ENCODE peak calls at places on chromosomes 7 and 10, in five cellular contexts. One of them, this sample, is unnamed. For H3K4me1, the result is how much of the 10 kb centered on the place peaks cover.

GRCh38 chr7:74311305-74311744 is 22.1 kb downstream of the CLIP2 start:
- DNase-seq in K562: no peak
- DNase-seq in right lobe of liver: no peak
- DNase-seq in esophagus squamous epithelium: no peak
- DNase-seq in Peyer's patch: no peak
- DNase-seq in this sample: no peak

GRCh38 chr7:98826400-98826799 is 43.4 kb downstream of the TMEM130 start:
- DNase-seq in K562: no peak
- DNase-seq in Peyer's patch: no peak
- DNase-seq in esophagus squamous epithelium: no peak
- DNase-seq in right lobe of liver: no peak
- DNase-seq in this sample: no peak

GRCh38 chr7:113831509-113831908 is 87.3 kb downstream of the PPP1R3A start:
- DNase-seq in right lobe of liver: no peak
- DNase-seq in Peyer's patch: no peak
- DNase-seq in esophagus squamous epithelium: no peak
- DNase-seq in K562: no peak
- DNase-seq in this sample: no peak

GRCh38 chr10:104735036-104735435 is 93.9 kb downstream of the SORCS3 start:
- DNase-seq in right lobe of liver: no peak
- DNase-seq in K562: no peak
- DNase-seq in Peyer's patch: no peak
- DNase-seq in esophagus squamous epithelium: no peak
- DNase-seq in this sample: no peak

GRCh38 chr10:98489561-98490481 is 43.1 kb upstream of the HPS1 start:
- DNase-seq in K562: no peak
- DNase-seq in right lobe of liver: no peak
- DNase-seq in Peyer's patch: no peak
- DNase-seq in esophagus squamous epithelium: no peak
- DNase-seq in this sample: no peak

GRCh38 chr7:114107522-114107921 is 188.7 kb upstream of the PPP1R3A start:
- DNase-seq in right lobe of liver: no peak
- DNase-seq in K562: no peak
- DNase-seq in esophagus squamous epithelium: no peak
- DNase-seq in Peyer's patch: no peak
- DNase-seq in this sample: no peak

GRCh38 chr7:115953554-115954248 is 76.9 kb downstream of the TFEC start:
- DNase-seq in K562: no peak
- DNase-seq in esophagus squamous epithelium: no peak
- DNase-seq in Peyer's patch: no peak
- DNase-seq in right lobe of liver: no peak
- DNase-seq in this sample: no peak

GRCh38 chr10:113594673-113595072 is 41.8 kb downstream of the HABP2 start:
- DNase-seq in Peyer's patch: no peak
- DNase-seq in esophagus squamous epithelium: no peak
- DNase-seq in right lobe of liver: no peak
- DNase-seq in K562: no peak
- DNase-seq in this sample: no peak

GRCh38 chr7:104272767-104273384 is 55.5 kb upstream of the LHFPL3 start:
- DNase-seq in right lobe of liver: no peak
- DNase-seq in esophagus squamous epithelium: no peak
- DNase-seq in Peyer's patch: no peak
- DNase-seq in K562: peak
- DNase-seq in this sample: no peak

GRCh38 chr7:135557455-135558336 is at the start of gene NUP205:
- DNase-seq in Peyer's patch: peak
- DNase-seq in right lobe of liver: peak
- DNase-seq in K562: peak
- DNase-seq in esophagus squamous epithelium: no peak
- DNase-seq in this sample: peak

GRCh38 chr7:141475678-141476077 is 75.5 kb upstream of the AGK start:
- DNase-seq in K562: no peak
- DNase-seq in Peyer's patch: no peak
- DNase-seq in right lobe of liver: no peak
- DNase-seq in esophagus squamous epithelium: no peak
- DNase-seq in this sample: no peak

GRCh38 chr7:126791306-126791705 is 461.4 kb downstream of the GRM8 start:
- DNase-seq in Peyer's patch: no peak
- DNase-seq in right lobe of liver: no peak
- DNase-seq in esophagus squamous epithelium: no peak
- DNase-seq in K562: no peak
- DNase-seq in this sample: no peak

GRCh38 chr10:116465541-116465940 is 37.9 kb downstream of the PNLIPRP3 start:
- DNase-seq in esophagus squamous epithelium: no peak
- DNase-seq in K562: no peak
- DNase-seq in Peyer's patch: no peak
- DNase-seq in right lobe of liver: no peak
- DNase-seq in this sample: no peak

GRCh38 chr7:142131439-142131838 is 19.9 kb downstream of the MGAM2 start:
- DNase-seq in Peyer's patch: no peak
- DNase-seq in esophagus squamous epithelium: no peak
- DNase-seq in right lobe of liver: no peak
- DNase-seq in K562: no peak
- DNase-seq in this sample: no peak

GRCh38 chr10:103083266-103083976 is 109.7 kb downstream of the NT5C2 start:
- DNase-seq in Peyer's patch: no peak
- DNase-seq in right lobe of liver: no peak
- DNase-seq in K562: no peak
- DNase-seq in esophagus squamous epithelium: no peak
- DNase-seq in this sample: no peak

GRCh38 chr7:131898418-131898817 is 342.0 kb upstream of the PODXL start:
- DNase-seq in right lobe of liver: no peak
- DNase-seq in Peyer's patch: no peak
- DNase-seq in esophagus squamous epithelium: no peak
- DNase-seq in K562: no peak
- DNase-seq in this sample: no peak

GRCh38 chr10:5525581-5526271 is 965 bp downstream of the CALML3 start:
- DNase-seq in esophagus squamous epithelium: no peak
- DNase-seq in right lobe of liver: no peak
- DNase-seq in Peyer's patch: peak
- DNase-seq in K562: no peak
- DNase-seq in this sample: no peak

GRCh38 chr10:77889277-77889903 is 37.2 kb downstream of the DLG5 start:
- DNase-seq in right lobe of liver: no peak
- DNase-seq in Peyer's patch: peak
- DNase-seq in K562: peak
- DNase-seq in esophagus squamous epithelium: no peak
- DNase-seq in this sample: no peak

GRCh38 chr7:50210706-50211115 is 93.8 kb upstream of the IKZF1 start:
- DNase-seq in Peyer's patch: no peak
- DNase-seq in right lobe of liver: no peak
- DNase-seq in K562: no peak
- DNase-seq in esophagus squamous epithelium: no peak
- DNase-seq in this sample: no peak

GRCh38 chr7:14115706-14116105 is 126.2 kb upstream of the ETV1 start:
- DNase-seq in Peyer's patch: no peak
- DNase-seq in esophagus squamous epithelium: no peak
- DNase-seq in right lobe of liver: no peak
- DNase-seq in K562: no peak
- DNase-seq in this sample: no peak

GRCh38 chr7:68925241-68925640 is 673.0 kb upstream of the AUTS2 start:
- DNase-seq in Peyer's patch: no peak
- DNase-seq in esophagus squamous epithelium: no peak
- DNase-seq in K562: no peak
- DNase-seq in right lobe of liver: no peak
- DNase-seq in this sample: no peak

GRCh38 chr7:118080947-118081346 is 103.0 kb upstream of the LSM8 start:
- DNase-seq in K562: peak
- DNase-seq in esophagus squamous epithelium: no peak
- DNase-seq in Peyer's patch: no peak
- DNase-seq in right lobe of liver: no peak
- DNase-seq in this sample: no peak

GRCh38 chr10:24156686-24157085 is 52.3 kb upstream of the KIAA1217 start:
- DNase-seq in esophagus squamous epithelium: no peak
- DNase-seq in Peyer's patch: no peak
- DNase-seq in right lobe of liver: no peak
- DNase-seq in K562: no peak
- DNase-seq in this sample: no peak

GRCh38 chr7:134315679-134316538 is 821 bp downstream of the SLC35B4 start:
- DNase-seq in right lobe of liver: no peak
- DNase-seq in K562: peak
- DNase-seq in Peyer's patch: no peak
- DNase-seq in esophagus squamous epithelium: no peak
- DNase-seq in this sample: no peak
- H3K4me1 ChIP-seq in right lobe of liver: under half
- H3K4me1 ChIP-seq in K562: under half
- H3K4me1 ChIP-seq in Peyer's patch: under half
- H3K4me1 ChIP-seq in esophagus squamous epithelium: under half
- H3K4me1 ChIP-seq in this sample: under half

GRCh38 chr7:143391462-143392404 is 10.6 kb downstream of the ZYX start:
- DNase-seq in esophagus squamous epithelium: no peak
- DNase-seq in Peyer's patch: peak
- DNase-seq in K562: peak
- DNase-seq in right lobe of liver: peak
- DNase-seq in this sample: no peak

GRCh38 chr7:143389316-143390097 is 8.4 kb downstream of the ZYX start:
- DNase-seq in right lobe of liver: peak
- DNase-seq in Peyer's patch: peak
- DNase-seq in K562: peak
- DNase-seq in esophagus squamous epithelium: no peak
- DNase-seq in this sample: no peak

GRCh38 chr7:143390773-143391114 is 9.6 kb downstream of the ZYX start:
- DNase-seq in right lobe of liver: no peak
- DNase-seq in Peyer's patch: no peak
- DNase-seq in K562: no peak
- DNase-seq in esophagus squamous epithelium: no peak
- DNase-seq in this sample: no peak

GRCh38 chr7:143388491-143389101 is 7.5 kb downstream of the ZYX start:
- DNase-seq in K562: no peak
- DNase-seq in right lobe of liver: peak
- DNase-seq in esophagus squamous epithelium: no peak
- DNase-seq in Peyer's patch: peak
- DNase-seq in this sample: no peak

DNA sequence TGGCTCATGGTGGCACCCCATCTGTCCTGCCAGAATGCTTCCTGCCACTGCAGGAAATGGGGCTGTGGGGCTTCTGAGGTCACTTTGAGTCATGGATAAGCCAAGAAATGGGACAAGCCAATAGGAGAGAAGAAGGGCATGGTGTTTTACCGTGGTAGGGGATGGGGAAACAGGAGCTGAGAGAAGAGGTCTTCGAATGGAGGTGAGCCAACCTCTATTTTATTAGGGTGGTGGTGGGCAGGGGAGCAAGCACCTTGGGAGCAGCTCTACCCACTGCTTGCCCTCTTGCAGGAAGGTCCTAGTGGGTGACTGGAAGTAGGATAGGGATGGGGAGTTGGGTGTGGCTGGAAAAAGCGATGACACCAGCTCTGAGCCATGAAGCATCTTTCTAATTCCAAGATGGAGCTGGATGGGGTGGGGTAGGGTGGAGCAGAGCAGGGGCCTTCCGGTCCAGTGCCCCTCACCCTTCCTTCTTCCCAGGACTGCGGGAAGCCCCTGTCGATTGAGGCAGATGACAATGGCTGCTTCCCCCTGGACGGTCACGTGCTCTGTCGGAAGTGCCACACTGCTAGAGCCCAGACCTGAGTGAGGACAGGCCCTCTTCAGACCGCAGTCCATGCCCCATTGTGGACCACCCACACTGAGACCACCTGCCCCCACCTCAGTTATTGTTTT is 9.1 kb downstream of the ZYX start:
- DNase-seq in K562: no peak
- DNase-seq in Peyer's patch: no peak
- DNase-seq in esophagus squamous epithelium: no peak
- DNase-seq in right lobe of liver: no peak
- DNase-seq in this sample: no peak
- H3K4me1 ChIP-seq in K562: under half
- H3K4me1 ChIP-seq in Peyer's patch: half or more
- H3K4me1 ChIP-seq in esophagus squamous epithelium: half or more
- H3K4me1 ChIP-seq in right lobe of liver: under half
- H3K4me1 ChIP-seq in this sample: under half

DNA sequence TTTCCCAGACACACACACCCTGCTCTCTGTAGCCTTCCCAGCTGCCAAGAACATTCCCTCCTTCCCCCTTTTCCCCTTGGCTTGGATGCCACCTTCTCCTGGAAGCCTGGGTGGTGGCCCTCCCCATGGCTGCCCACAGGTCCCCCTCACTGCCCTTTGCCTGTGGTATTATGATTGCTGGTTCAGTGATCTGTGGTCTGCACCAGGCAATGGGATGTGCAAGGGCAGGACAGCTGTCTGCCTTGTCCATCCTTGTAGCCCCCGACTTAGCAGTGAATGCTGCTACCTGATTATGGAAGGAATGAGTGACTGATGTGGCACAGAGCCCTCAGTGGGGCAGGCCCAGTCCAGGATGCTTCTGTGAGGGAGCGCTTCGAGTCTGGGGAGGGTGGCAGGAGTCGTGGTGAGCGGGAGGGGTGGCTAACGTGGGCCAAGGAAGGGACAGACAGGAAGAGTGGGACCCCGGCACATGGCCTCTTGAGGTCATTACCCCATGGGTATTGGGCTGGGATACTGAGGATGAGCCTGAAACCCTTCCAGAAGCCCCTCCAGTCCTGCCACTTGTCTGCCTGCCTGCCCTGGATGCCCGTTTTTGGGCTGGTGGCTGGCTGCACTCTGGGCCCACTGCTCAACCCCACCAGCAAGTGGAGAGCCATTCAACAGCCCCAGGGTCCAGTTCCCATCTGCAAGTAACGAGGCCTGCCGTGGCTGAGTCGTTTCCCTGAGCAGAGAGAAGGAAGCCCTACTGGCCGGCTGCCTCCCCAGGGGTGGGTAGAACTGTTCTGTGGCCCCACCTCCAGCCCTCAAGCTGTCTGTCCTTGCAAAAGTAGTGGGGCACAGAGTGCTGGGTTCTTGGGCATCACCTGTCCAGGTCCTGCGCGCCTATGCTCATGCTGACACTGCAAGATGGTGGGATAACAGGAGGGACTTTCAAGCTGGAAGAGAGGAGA is 8.8 kb downstream of the CHST3 start:
- DNase-seq in Peyer's patch: no peak
- DNase-seq in right lobe of liver: no peak
- DNase-seq in K562: no peak
- DNase-seq in esophagus squamous epithelium: no peak
- DNase-seq in this sample: no peak
- H3K4me1 ChIP-seq in Peyer's patch: under half
- H3K4me1 ChIP-seq in right lobe of liver: under half
- H3K4me1 ChIP-seq in K562: under half
- H3K4me1 ChIP-seq in esophagus squamous epithelium: half or more
- H3K4me1 ChIP-seq in this sample: under half

DNA sequence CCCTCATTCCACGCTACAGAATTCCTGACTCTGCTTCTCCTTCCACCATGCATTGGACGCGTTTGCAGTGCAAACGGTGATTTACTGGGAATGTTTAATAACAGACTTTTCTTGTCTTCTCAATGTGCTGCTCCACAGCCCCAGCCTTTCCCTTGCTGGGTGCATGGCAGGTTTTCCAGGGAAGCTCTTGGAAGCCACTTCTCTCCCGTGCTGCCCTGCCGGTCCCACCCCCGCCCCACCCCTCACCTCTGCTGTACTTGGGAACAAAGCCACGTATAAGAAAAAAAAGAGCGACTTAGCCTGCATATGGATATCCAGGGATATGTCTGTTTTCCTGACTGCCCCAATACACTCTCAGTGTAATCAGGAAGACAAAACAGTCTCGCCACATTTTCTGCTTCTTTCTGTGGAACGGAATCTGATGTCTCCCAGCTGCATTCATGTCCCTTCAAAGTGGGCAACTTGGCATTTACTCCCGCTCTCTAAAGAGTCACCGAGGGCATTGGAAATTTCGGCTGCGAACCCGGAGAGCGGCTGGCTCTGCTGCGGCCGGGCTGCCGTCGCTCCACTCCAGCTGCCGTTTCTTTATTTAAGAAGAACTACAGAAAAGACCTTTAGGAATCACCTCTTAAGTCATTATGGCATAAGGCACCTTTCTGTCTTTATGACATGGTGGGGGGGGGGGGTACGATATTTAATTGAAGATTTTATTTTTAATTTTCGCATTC is 434.3 kb upstream of the MGMT start:
- DNase-seq in right lobe of liver: no peak
- DNase-seq in K562: no peak
- DNase-seq in Peyer's patch: no peak
- DNase-seq in esophagus squamous epithelium: no peak
- DNase-seq in this sample: no peak
- H3K4me1 ChIP-seq in right lobe of liver: under half
- H3K4me1 ChIP-seq in K562: under half
- H3K4me1 ChIP-seq in Peyer's patch: under half
- H3K4me1 ChIP-seq in esophagus squamous epithelium: under half
- H3K4me1 ChIP-seq in this sample: under half

This sample was measured in CD4-positive, alpha-beta memory T cell.